ENCODE peak calls at places on chromosomes 2 and 18, in eight cellular contexts. K is GM23248; Y is upper lobe of right lung; F is psoas muscle; U is AG04450; T is CD8-positive, alpha-beta memory T cell; M is heart left ventricle; L is neural progenitor cell. O is an unnamed sample.

GRCh38 chr2:238240761-238241711 is 1.2 kb upstream of the HES6 start:
- DNase-seq in K (peak), Y (peak), F (peak), U (no peak), T (no peak), M (peak), L (peak), O (no peak)

GRCh38 chr2:133591164-133591563 is 22.9 kb upstream of the NCKAP5 start:
- DNase-seq in K (peak), Y (no peak), F (peak), U (peak), T (no peak), M (peak), L (no peak), O (no peak)

GRCh38 chr2:239942090-239942489 is 83.1 kb downstream of the NDUFA10 start:
- DNase-seq in K (no peak), Y (peak), F (no peak), U (no peak), T (no peak), M (no peak), L (no peak), O (peak)

GRCh38 chr2:104872866-104873688 is 19.2 kb downstream of the POU3F3 start:
- DNase-seq in K (peak), Y (peak), F (no peak), U (peak), T (no peak), M (peak), L (peak), O (no peak)

GRCh38 chr2:21067125-21067524 is 23.3 kb upstream of the APOB start:
- DNase-seq in K (no peak), Y (no peak), F (no peak), U (no peak), T (no peak), M (no peak), L (no peak), O (no peak)

GRCh38 chr2:178747767-178748166 is 59.5 kb downstream of the TTN start:
- DNase-seq in K (peak), Y (no peak), F (no peak), U (no peak), T (no peak), M (no peak), L (no peak), O (no peak)

GRCh38 chr2:5365871-5366461 is 326.2 kb upstream of the SOX11 start:
- DNase-seq in K (peak), Y (peak), F (peak), U (no peak), T (no peak), M (peak), L (peak), O (no peak)

GRCh38 chr2:192195548-192196418 is 1.1 kb upstream of the TMEFF2 start:
- DNase-seq in K (peak), Y (peak), F (peak), U (no peak), T (no peak), M (no peak), L (peak), O (peak)

GRCh38 chr2:9278439-9278838 is 71.8 kb downstream of the ASAP2 start:
- DNase-seq in K (no peak), Y (no peak), F (no peak), U (no peak), T (no peak), M (no peak), L (no peak), O (no peak)

GRCh38 chr2:105099153-105099552 is 61.3 kb downstream of the MRPS9 start:
- DNase-seq in K (no peak), Y (no peak), F (no peak), U (no peak), T (no peak), M (no peak), L (no peak), O (no peak)

DNA sequence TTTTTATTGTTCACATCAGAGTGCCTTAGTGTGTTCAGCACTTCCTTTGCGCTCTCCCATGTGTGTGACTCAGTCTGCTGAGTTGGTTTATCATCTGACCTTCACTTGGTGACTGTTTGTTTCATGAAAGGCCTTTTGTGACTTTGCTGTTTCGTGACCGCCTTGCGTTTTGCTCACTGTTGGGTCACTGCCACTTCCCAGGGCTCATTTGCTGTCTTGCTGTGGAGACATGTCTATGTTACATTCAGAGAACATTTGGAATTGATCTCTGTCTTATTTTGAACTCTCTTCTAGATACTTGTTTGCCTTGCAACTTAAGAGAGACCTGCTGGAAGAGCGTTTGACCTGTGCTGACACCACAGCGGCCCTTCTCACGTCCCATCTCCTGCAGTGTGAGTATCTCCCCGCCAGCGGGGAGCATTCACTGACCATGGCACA is 54.7 kb downstream of the FARP2 start:
- DNase-seq in K (peak), Y (no peak), F (no peak), U (no peak), T (no peak), M (no peak), L (no peak), O (no peak)
- H3K27ac ChIP-seq in K (no peak), Y (no peak), F (no peak), U (no peak), T (peak), M (no peak), L (no peak), O (no peak)

GRCh38 chr18:22627506-22627905 is 209.8 kb upstream of the CTAGE1 start:
- DNase-seq in K (no peak), Y (no peak), F (no peak), U (no peak), T (no peak), M (no peak), L (no peak), O (no peak)
- H3K27ac ChIP-seq in K (no peak), Y (no peak), F (no peak), U (no peak), T (no peak), M (no peak), L (no peak), O (no peak)

GRCh38 chr2:234676859-234677450 is 180.1 kb upstream of the ARL4C start:
- DNase-seq in K (no peak), Y (no peak), F (no peak), U (no peak), T (no peak), M (no peak), L (peak), O (no peak)

GRCh38 chr2:234677758-234678538 is 181.1 kb upstream of the ARL4C start:
- DNase-seq in K (peak), Y (no peak), F (no peak), U (no peak), T (no peak), M (no peak), L (no peak), O (no peak)

GRCh38 chr2:234673961-234674759 is 177.3 kb upstream of the ARL4C start:
- DNase-seq in K (peak), Y (no peak), F (no peak), U (no peak), T (no peak), M (no peak), L (no peak), O (no peak)

GRCh38 chr2:234674781-234675201 is 177.9 kb upstream of the ARL4C start:
- DNase-seq in K (peak), Y (no peak), F (no peak), U (no peak), T (no peak), M (no peak), L (no peak), O (no peak)

DNA sequence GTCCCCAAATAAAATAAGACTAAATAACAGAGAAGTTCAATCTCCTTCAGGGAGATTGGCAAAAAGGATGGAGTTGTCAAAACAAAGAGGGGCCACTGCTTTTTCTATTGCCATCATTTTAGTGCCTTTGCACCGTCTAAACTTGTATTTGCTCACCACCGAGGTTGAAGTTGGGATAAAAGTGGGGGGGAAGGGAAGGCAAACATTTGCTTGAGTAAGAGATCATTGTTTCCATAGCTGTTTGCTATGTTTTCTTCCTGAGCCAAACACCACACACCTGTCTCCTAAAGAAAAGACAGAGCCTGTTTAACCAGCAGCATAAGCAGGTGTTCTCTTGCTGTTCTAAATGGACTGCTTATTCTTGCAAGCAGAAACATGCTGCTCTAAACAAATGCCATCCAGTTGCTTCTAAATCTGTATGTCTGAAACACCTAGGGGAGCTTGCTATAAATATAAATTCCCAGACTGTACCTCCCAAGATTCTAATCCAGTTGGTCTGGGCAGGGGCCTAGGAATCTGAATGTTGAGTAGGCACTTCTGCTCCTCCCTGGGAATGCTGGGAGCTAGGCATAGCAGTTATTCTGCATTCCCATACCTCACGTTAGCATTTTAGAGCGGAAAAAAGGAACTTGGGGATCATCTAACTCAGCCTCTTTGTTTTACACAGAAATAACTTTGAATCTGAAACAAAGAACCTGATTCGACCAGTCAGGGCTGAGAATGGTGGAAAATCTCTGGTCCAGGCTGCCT is 179.4 kb upstream of the ARL4C start:
- DNase-seq in K (no peak), Y (no peak), F (no peak), U (no peak), T (no peak), M (no peak), L (no peak), O (no peak)
- H3K27ac ChIP-seq in K (no peak), Y (no peak), F (no peak), U (no peak), T (no peak), M (no peak), L (peak), O (no peak)

GRCh38 chr2:43325448-43325811 is 99.0 kb upstream of the ZFP36L2 start:
- DNase-seq in K (no peak), Y (no peak), F (no peak), U (no peak), T (no peak), M (no peak), L (no peak), O (no peak)

GRCh38 chr2:43321446-43321845 is 95.0 kb upstream of the ZFP36L2 start:
- DNase-seq in K (no peak), Y (no peak), F (no peak), U (no peak), T (no peak), M (no peak), L (no peak), O (no peak)

GRCh38 chr2:43324589-43325447 is 98.4 kb upstream of the ZFP36L2 start:
- DNase-seq in K (no peak), Y (no peak), F (peak), U (no peak), T (no peak), M (no peak), L (no peak), O (no peak)

GRCh38 chr2:43326116-43326825 is 99.9 kb upstream of the ZFP36L2 start:
- DNase-seq in K (no peak), Y (no peak), F (no peak), U (no peak), T (no peak), M (no peak), L (no peak), O (no peak)

GRCh38 chr2:43323810-43324588 is 97.6 kb upstream of the ZFP36L2 start:
- DNase-seq in K (peak), Y (no peak), F (peak), U (no peak), T (no peak), M (peak), L (no peak), O (no peak)
- H3K27ac ChIP-seq in K (no peak), Y (peak), F (peak), U (no peak), T (no peak), M (peak), L (no peak), O (no peak)

GRCh38 chr18:2316686-2317308 is 254.5 kb downstream of the METTL4 start:
- DNase-seq in K (no peak), Y (no peak), F (no peak), U (no peak), T (no peak), M (no peak), L (no peak), O (no peak)
- H3K27ac ChIP-seq in K (no peak), Y (no peak), F (no peak), U (no peak), T (no peak), M (no peak), L (no peak), O (no peak)

DNA sequence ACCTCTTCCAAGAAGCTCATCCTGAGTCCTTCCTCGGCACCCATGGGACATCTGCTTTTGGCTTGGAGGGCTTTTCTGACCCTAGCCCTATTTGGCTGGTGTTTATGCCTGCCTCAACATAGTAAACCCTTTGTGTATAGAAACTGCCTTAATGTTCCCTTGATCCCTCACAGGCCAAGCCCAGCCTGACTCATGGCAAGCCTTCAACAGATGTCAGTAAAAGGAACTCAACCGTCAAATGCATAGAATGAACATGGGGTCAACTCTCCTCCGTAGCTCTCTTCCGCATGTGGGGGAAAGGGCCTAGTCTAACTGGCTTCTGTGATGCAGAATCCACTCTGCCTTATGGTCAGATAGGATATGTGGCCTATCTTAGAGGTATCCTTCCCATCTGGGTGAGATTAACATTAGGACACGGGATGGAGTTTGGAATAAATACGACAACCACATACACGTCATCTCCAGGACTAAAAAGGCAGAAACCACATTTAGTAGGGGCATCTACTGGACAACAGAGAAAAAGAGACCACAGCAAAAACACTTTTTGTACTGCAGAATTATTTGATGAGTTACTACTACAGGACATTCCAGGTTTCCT is 2.5 kb upstream of the NPAS2 start:
- DNase-seq in K (no peak), Y (no peak), F (no peak), U (no peak), T (no peak), M (no peak), L (no peak), O (no peak)
- H3K27ac ChIP-seq in K (no peak), Y (no peak), F (no peak), U (no peak), T (no peak), M (peak), L (no peak), O (peak)

GRCh38 chr2:75915851-75916634 is 205.3 kb upstream of the GCFC2 start:
- DNase-seq in K (no peak), Y (no peak), F (no peak), U (no peak), T (no peak), M (no peak), L (no peak), O (no peak)
- H3K27ac ChIP-seq in K (no peak), Y (no peak), F (no peak), U (no peak), T (no peak), M (no peak), L (no peak), O (no peak)

GRCh38 chr2:234480337-234480736 is 16.5 kb downstream of the ARL4C start:
- DNase-seq in K (no peak), Y (no peak), F (no peak), U (no peak), T (no peak), M (no peak), L (no peak), O (no peak)
- H3K27ac ChIP-seq in K (no peak), Y (no peak), F (no peak), U (no peak), T (no peak), M (no peak), L (no peak), O (no peak)

DNA sequence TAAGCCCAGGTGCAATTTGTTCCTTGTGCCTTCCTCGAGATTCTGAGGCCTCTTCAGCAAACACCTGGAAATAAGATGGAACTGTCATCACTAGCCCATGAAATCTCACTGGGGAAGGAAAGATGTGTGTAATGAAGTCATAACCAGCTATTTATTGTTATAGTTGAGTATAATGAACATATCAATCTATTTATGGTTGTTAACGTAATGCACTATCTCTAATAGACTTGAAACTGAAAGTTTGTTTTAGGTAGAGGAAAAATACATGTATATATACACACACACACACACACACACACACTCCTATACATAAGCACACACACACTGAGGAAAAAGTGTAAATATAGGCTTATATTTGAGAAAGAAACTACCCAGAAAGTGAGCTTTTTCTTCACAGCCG is 62.8 kb downstream of the UGGT1 start:
- DNase-seq in K (no peak), Y (no peak), F (no peak), U (no peak), T (no peak), M (no peak), L (no peak), O (no peak)
- H3K27ac ChIP-seq in K (no peak), Y (no peak), F (no peak), U (no peak), T (no peak), M (peak), L (no peak), O (no peak)